ENCODE peak calls at places on chromosomes 3 and 15, in ten cellular contexts. One of them, this sample, is unnamed.
A peak's percentile ranks its signal among the peaks of the same experiment; 100 is the strongest.

GRCh38 chr15:97425596-97425995 is 534.9 kb upstream of the ARRDC4 start:
- DNase-seq in activated B cell treated with CpG ODN at 0.5 μM for 24 hours: no peak
- DNase-seq in left colon: no peak
- DNase-seq in HS-5: no peak
- DNase-seq in activated CD8-positive, alpha-beta memory T cell treated with anti-CD3 and anti-CD28 coated beads, Interleukin-2, amount 50 U/mL, for 48 hours: no peak
- DNase-seq in aorta: no peak
- DNase-seq in central memory CD4-positive, alpha-beta T cell: no peak
- DNase-seq in fibroblast of pulmonary artery: no peak
- DNase-seq in brain microvascular endothelial cell: peak; percentile 60
- DNase-seq in neural crest cell: no peak
- DNase-seq in this sample: no peak

GRCh38 chr15:61079529-61079928 is 149.6 kb downstream of the RORA start:
- DNase-seq in HS-5: no peak
- DNase-seq in activated B cell treated with CpG ODN at 0.5 μM for 24 hours: no peak
- DNase-seq in neural crest cell: no peak
- DNase-seq in brain microvascular endothelial cell: no peak
- DNase-seq in fibroblast of pulmonary artery: no peak
- DNase-seq in left colon: no peak
- DNase-seq in activated CD8-positive, alpha-beta memory T cell treated with anti-CD3 and anti-CD28 coated beads, Interleukin-2, amount 50 U/mL, for 48 hours: no peak
- DNase-seq in aorta: no peak
- DNase-seq in central memory CD4-positive, alpha-beta T cell: no peak
- DNase-seq in this sample: no peak

GRCh38 chr3:185831195-185831594 is 6.4 kb upstream of the IGF2BP2 start:
- DNase-seq in activated B cell treated with CpG ODN at 0.5 μM for 24 hours: no peak
- DNase-seq in neural crest cell: no peak
- DNase-seq in fibroblast of pulmonary artery: no peak
- DNase-seq in HS-5: no peak
- DNase-seq in central memory CD4-positive, alpha-beta T cell: no peak
- DNase-seq in activated CD8-positive, alpha-beta memory T cell treated with anti-CD3 and anti-CD28 coated beads, Interleukin-2, amount 50 U/mL, for 48 hours: no peak
- DNase-seq in left colon: no peak
- DNase-seq in brain microvascular endothelial cell: no peak
- DNase-seq in aorta: no peak
- DNase-seq in this sample: no peak

GRCh38 chr3:120092444-120092843 is 1.8 kb downstream of the GSK3B start:
- DNase-seq in brain microvascular endothelial cell: no peak
- DNase-seq in activated B cell treated with CpG ODN at 0.5 μM for 24 hours: no peak
- DNase-seq in central memory CD4-positive, alpha-beta T cell: no peak
- DNase-seq in aorta: no peak
- DNase-seq in HS-5: no peak
- DNase-seq in fibroblast of pulmonary artery: no peak
- DNase-seq in left colon: no peak
- DNase-seq in neural crest cell: no peak
- DNase-seq in activated CD8-positive, alpha-beta memory T cell treated with anti-CD3 and anti-CD28 coated beads, Interleukin-2, amount 50 U/mL, for 48 hours: no peak
- DNase-seq in this sample: no peak

GRCh38 chr3:115819785-115820384 is 196.6 kb downstream of the GAP43 start:
- DNase-seq in left colon: peak; percentile 50
- DNase-seq in brain microvascular endothelial cell: peak; percentile 81
- DNase-seq in aorta: peak; percentile 60
- DNase-seq in neural crest cell: peak; percentile 64
- DNase-seq in fibroblast of pulmonary artery: peak; percentile 93
- DNase-seq in activated B cell treated with CpG ODN at 0.5 μM for 24 hours: no peak
- DNase-seq in HS-5: peak; percentile 66
- DNase-seq in central memory CD4-positive, alpha-beta T cell: peak; percentile 55
- DNase-seq in activated CD8-positive, alpha-beta memory T cell treated with anti-CD3 and anti-CD28 coated beads, Interleukin-2, amount 50 U/mL, for 48 hours: no peak
- DNase-seq in this sample: peak; percentile 41

GRCh38 chr15:79844221-79844620 is 52.6 kb downstream of the MTHFS start:
- DNase-seq in fibroblast of pulmonary artery: no peak
- DNase-seq in left colon: no peak
- DNase-seq in activated CD8-positive, alpha-beta memory T cell treated with anti-CD3 and anti-CD28 coated beads, Interleukin-2, amount 50 U/mL, for 48 hours: no peak
- DNase-seq in aorta: no peak
- DNase-seq in neural crest cell: no peak
- DNase-seq in HS-5: no peak
- DNase-seq in central memory CD4-positive, alpha-beta T cell: no peak
- DNase-seq in activated B cell treated with CpG ODN at 0.5 μM for 24 hours: no peak
- DNase-seq in brain microvascular endothelial cell: no peak
- DNase-seq in this sample: no peak

GRCh38 chr15:41125063-41125669 is 9.1 kb upstream of the INO80 start:
- DNase-seq in activated B cell treated with CpG ODN at 0.5 μM for 24 hours: no peak
- DNase-seq in fibroblast of pulmonary artery: no peak
- DNase-seq in HS-5: no peak
- DNase-seq in aorta: no peak
- DNase-seq in central memory CD4-positive, alpha-beta T cell: no peak
- DNase-seq in brain microvascular endothelial cell: no peak
- DNase-seq in left colon: no peak
- DNase-seq in neural crest cell: no peak
- DNase-seq in activated CD8-positive, alpha-beta memory T cell treated with anti-CD3 and anti-CD28 coated beads, Interleukin-2, amount 50 U/mL, for 48 hours: no peak
- DNase-seq in this sample: no peak

GRCh38 chr15:67331676-67332075 is 77.1 kb downstream of the IQCH start:
- DNase-seq in aorta: no peak
- DNase-seq in neural crest cell: no peak
- DNase-seq in central memory CD4-positive, alpha-beta T cell: no peak
- DNase-seq in activated CD8-positive, alpha-beta memory T cell treated with anti-CD3 and anti-CD28 coated beads, Interleukin-2, amount 50 U/mL, for 48 hours: no peak
- DNase-seq in left colon: no peak
- DNase-seq in HS-5: no peak
- DNase-seq in brain microvascular endothelial cell: no peak
- DNase-seq in fibroblast of pulmonary artery: no peak
- DNase-seq in activated B cell treated with CpG ODN at 0.5 μM for 24 hours: no peak
- DNase-seq in this sample: no peak

GRCh38 chr3:108527109-108527508 is 16.7 kb upstream of the MYH15 start:
- DNase-seq in aorta: no peak
- DNase-seq in activated CD8-positive, alpha-beta memory T cell treated with anti-CD3 and anti-CD28 coated beads, Interleukin-2, amount 50 U/mL, for 48 hours: no peak
- DNase-seq in left colon: no peak
- DNase-seq in fibroblast of pulmonary artery: no peak
- DNase-seq in activated B cell treated with CpG ODN at 0.5 μM for 24 hours: no peak
- DNase-seq in central memory CD4-positive, alpha-beta T cell: no peak
- DNase-seq in brain microvascular endothelial cell: no peak
- DNase-seq in neural crest cell: no peak
- DNase-seq in HS-5: no peak
- DNase-seq in this sample: no peak

GRCh38 chr3:20141841-20142240 is 44.2 kb downstream of the SGO1 start:
- DNase-seq in aorta: no peak
- DNase-seq in HS-5: no peak
- DNase-seq in brain microvascular endothelial cell: no peak
- DNase-seq in central memory CD4-positive, alpha-beta T cell: no peak
- DNase-seq in neural crest cell: peak; percentile 5
- DNase-seq in activated B cell treated with CpG ODN at 0.5 μM for 24 hours: no peak
- DNase-seq in activated CD8-positive, alpha-beta memory T cell treated with anti-CD3 and anti-CD28 coated beads, Interleukin-2, amount 50 U/mL, for 48 hours: no peak
- DNase-seq in fibroblast of pulmonary artery: peak; percentile 36
- DNase-seq in left colon: peak; percentile 63
- DNase-seq in this sample: no peak

GRCh38 chr15:57994468-57995154 is 70.9 kb downstream of the ALDH1A2 start:
- DNase-seq in aorta: no peak
- DNase-seq in left colon: no peak
- DNase-seq in activated CD8-positive, alpha-beta memory T cell treated with anti-CD3 and anti-CD28 coated beads, Interleukin-2, amount 50 U/mL, for 48 hours: no peak
- DNase-seq in brain microvascular endothelial cell: no peak
- DNase-seq in HS-5: no peak
- DNase-seq in fibroblast of pulmonary artery: no peak
- DNase-seq in central memory CD4-positive, alpha-beta T cell: no peak
- DNase-seq in activated B cell treated with CpG ODN at 0.5 μM for 24 hours: no peak
- DNase-seq in neural crest cell: no peak
- DNase-seq in this sample: no peak